ENCODE peak calls at places on chromosome 9, in five cellular contexts. W is GM23248, U is GM23338, O is OCI-LY7, N is HCT116. E is an unnamed sample. For H3K9me2, the result is how much of the 10 kb centered on the place peaks cover.

GRCh38 chr9:113545068-113545467 is 81.5 kb downstream of the RGS3 start:
- DNase-seq in W (no peak), U (no peak), O (no peak), N (no peak), E (no peak)

GRCh38 chr9:93708987-93709302 is 132.6 kb downstream of the PHF2 start:
- DNase-seq in W (no peak), U (no peak), O (no peak), N (no peak), E (no peak)

GRCh38 chr9:75950983-75951382 is 60.5 kb downstream of the PCSK5 start:
- DNase-seq in W (no peak), U (no peak), O (no peak), N (no peak), E (no peak)

GRCh38 chr9:109751253-109751652 is 28.7 kb upstream of the PALM2AKAP2 start:
- DNase-seq in W (peak), U (peak), O (no peak), N (no peak), E (no peak)

GRCh38 chr9:130499804-130500263 is 55.1 kb downstream of the ASS1 start:
- DNase-seq in W (no peak), U (no peak), O (no peak), N (peak), E (peak)

GRCh38 chr9:109278216-109278615 is 42.6 kb downstream of the EPB41L4B start:
- DNase-seq in W (no peak), U (no peak), O (no peak), N (no peak), E (no peak)

GRCh38 chr9:69421908-69422801 is 97.1 kb downstream of the ENTREP1 start:
- DNase-seq in W (peak), U (peak), O (peak), N (peak), E (no peak)

GRCh38 chr9:88544245-88544644 is 9.3 kb downstream of the NXNL2 start:
- DNase-seq in W (no peak), U (peak), O (no peak), N (no peak), E (no peak)

GRCh38 chr9:112121633-112122032 is 53.5 kb downstream of the SUSD1 start:
- DNase-seq in W (no peak), U (no peak), O (no peak), N (no peak), E (no peak)

GRCh38 chr9:115013998-115014397 is 83.6 kb upstream of the TNFSF8 start:
- DNase-seq in W (peak), U (peak), O (peak), N (peak), E (peak)

GRCh38 chr9:4762889-4763521 is 22.0 kb upstream of the AK3 start:
- DNase-seq in W (peak), U (peak), O (no peak), N (no peak), E (no peak)

GRCh38 chr9:94002316-94003140 is 47.4 kb upstream of the BARX1 start:
- DNase-seq in W (peak), U (peak), O (peak), N (no peak), E (no peak)

GRCh38 chr9:93673271-93673843 is 97.0 kb downstream of the PHF2 start:
- DNase-seq in W (peak), U (no peak), O (no peak), N (no peak), E (no peak)

GRCh38 chr9:89781838-89782237 is 177.0 kb downstream of the GADD45G start:
- DNase-seq in W (no peak), U (no peak), O (peak), N (no peak), E (no peak)

GRCh38 chr9:121652037-121652837 is 803 bp downstream of the DAB2IP start:
- DNase-seq in W (peak), U (peak), O (no peak), N (no peak), E (no peak)

GRCh38 chr9:113993838-113994540 is 84.1 kb downstream of the AMBP start:
- DNase-seq in W (peak), U (no peak), O (no peak), N (no peak), E (no peak)

GRCh38 chr9:89225587-89225986 is 47.0 kb upstream of the SHC3 start:
- DNase-seq in W (peak), U (no peak), O (no peak), N (no peak), E (no peak)

GRCh38 chr9:123309611-123310010 is 41.2 kb upstream of the STRBP start:
- DNase-seq in W (peak), U (no peak), O (no peak), N (no peak), E (no peak)

GRCh38 chr9:124198948-124199347 is 58.8 kb upstream of the NEK6 start:
- DNase-seq in W (no peak), U (no peak), O (no peak), N (no peak), E (no peak)

GRCh38 chr9:125617087-125617486 is 89.9 kb downstream of the MAPKAP1 start:
- DNase-seq in W (no peak), U (no peak), O (no peak), N (no peak), E (no peak)

GRCh38 chr9:13728917-13729811 is 449.7 kb upstream of the MPDZ start:
- DNase-seq in W (peak), U (no peak), O (no peak), N (no peak), E (no peak)

DNA sequence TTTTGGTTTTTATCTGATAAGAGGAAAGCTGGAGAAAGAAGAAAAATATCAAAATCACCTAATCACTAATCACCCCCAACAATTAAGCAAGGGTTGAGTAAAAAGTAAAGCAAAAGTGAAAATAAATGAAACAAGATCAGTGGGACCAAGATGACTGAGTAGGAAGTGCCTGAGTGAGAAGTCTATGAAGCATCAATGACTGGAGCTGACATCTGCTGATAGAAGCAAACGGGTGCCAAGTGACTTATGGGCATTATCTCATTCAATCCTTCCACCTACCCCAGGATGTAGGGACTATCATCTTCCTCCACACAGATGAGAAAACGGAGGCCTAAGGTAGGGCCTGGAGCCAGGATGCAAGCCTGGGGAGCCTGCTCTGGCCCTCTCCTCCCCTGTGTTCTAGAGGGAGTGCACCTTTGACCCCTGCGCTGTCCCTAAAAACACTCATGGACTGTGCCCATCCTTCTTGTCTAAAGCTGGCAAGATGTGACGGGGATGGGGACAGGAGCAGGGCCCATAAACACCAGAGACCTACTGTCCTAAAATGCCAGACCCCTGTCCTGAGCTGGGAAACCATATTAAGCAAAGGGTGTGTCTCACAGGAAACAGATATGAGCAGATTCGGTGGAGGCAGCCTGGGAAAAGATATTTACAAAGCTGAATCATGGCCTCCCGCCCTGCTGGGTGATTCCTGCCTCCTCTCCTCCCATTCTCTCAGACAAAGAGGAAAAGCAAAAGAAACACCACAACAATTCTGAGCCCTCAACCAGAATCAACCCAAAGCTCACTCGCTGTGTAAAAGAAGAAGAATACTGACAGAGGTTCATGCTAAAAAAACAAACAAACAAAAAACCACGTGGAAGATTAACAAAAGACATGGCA is 116.0 kb downstream of the AUH start:
- DNase-seq in W (peak), U (no peak), O (no peak), N (no peak), E (peak)
- H3K4me2 ChIP-seq in W (no peak), U (no peak), O (no peak), N (peak), E (peak)

GRCh38 chr9:106146066-106146840 is 451.9 kb downstream of the TMEM38B start:
- DNase-seq in W (no peak), U (no peak), O (no peak), N (no peak), E (no peak)
- H3K9me2 ChIP-seq in W (under half), U (under half), O (under half), N (under half), E (under half)

GRCh38 chr9:107638496-107638895 is 148.9 kb upstream of the KLF4 start:
- DNase-seq in W (peak), U (no peak), O (no peak), N (no peak), E (no peak)
- H3K4me2 ChIP-seq in W (peak), U (peak), O (no peak), N (no peak), E (no peak)

GRCh38 chr9:2919347-2919746 is 75.5 kb upstream of the PUM3 start:
- DNase-seq in W (peak), U (no peak), O (no peak), N (no peak), E (no peak)
- H3K9me2 ChIP-seq in W (under half), U (under half), O (under half), N (under half), E (under half)

GRCh38 chr9:128121924-128122808 is 5.4 kb downstream of the PTGES2 start:
- DNase-seq in W (no peak), U (no peak), O (no peak), N (no peak), E (no peak)
- H3K4me2 ChIP-seq in W (no peak), U (no peak), O (no peak), N (no peak), E (no peak)

GRCh38 chr9:135486267-135487065 is 6.9 kb downstream of the PPP1R26 start:
- DNase-seq in W (no peak), U (no peak), O (no peak), N (no peak), E (no peak)
- H3K9me2 ChIP-seq in W (under half), U (under half), O (under half), N (under half), E (under half)

GRCh38 chr9:132381966-132382541 is 24.6 kb downstream of the TTF1 start:
- DNase-seq in W (no peak), U (no peak), O (peak), N (no peak), E (no peak)

GRCh38 chr9:132384376-132384775 is 22.3 kb downstream of the TTF1 start:
- DNase-seq in W (no peak), U (no peak), O (peak), N (no peak), E (no peak)

GRCh38 chr9:132383462-132383883 is 23.2 kb downstream of the TTF1 start:
- DNase-seq in W (no peak), U (no peak), O (peak), N (no peak), E (no peak)
- H3K4me2 ChIP-seq in W (no peak), U (no peak), O (peak), N (no peak), E (no peak)

DNA sequence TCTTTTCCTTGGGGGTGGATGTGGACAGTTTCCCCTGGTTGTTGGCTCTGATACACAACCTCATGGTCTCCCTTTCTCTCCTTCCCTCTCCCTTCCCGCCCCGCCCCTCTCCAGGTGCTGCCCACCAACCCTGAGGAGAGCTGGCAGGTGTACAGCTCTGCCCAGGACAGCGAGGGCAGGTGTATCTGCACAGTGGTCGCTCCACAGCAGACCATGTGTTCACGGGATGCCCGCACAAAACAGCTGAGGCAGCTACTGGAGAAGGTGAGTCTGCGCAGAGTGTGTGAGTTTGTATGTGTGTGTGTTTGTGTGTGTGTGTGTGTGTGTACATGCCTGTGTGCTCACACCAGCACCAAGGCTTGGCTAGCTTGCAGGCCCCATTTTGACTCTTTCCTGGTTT is 2.6 kb downstream of the OLFM1 start:
- DNase-seq in W (no peak), U (no peak), O (no peak), N (no peak), E (no peak)
- H3K9me2 ChIP-seq in W (under half), U (under half), O (under half), N (under half), E (under half)

E was measured in PC-9.